ENCODE peak calls at places on chromosomes 7 and 10, in seven cellular contexts. L is IMR-90, W is A549, X is uterus, R is gastrocnemius medialis, A is prostate gland, K is body of pancreas. C is an unnamed sample.

GRCh38 chr10:86779267-86780017 is 23.0 kb downstream of the BMPR1A start:
- DNase-seq in L (peak), W (no peak), X (no peak), R (no peak), A (no peak), K (no peak), C (no peak)

GRCh38 chr7:126483972-126484371 is 768.8 kb downstream of the GRM8 start:
- DNase-seq in L (no peak), W (no peak), X (no peak), R (no peak), A (no peak), K (no peak), C (no peak)

GRCh38 chr10:58857251-58857650 is 319.2 kb upstream of the PHYHIPL start:
- DNase-seq in L (no peak), W (peak), X (no peak), R (no peak), A (no peak), K (no peak), C (no peak)

GRCh38 chr10:6751363-6751762 is 171.3 kb upstream of the PRKCQ start:
- DNase-seq in L (no peak), W (peak), X (no peak), R (no peak), A (no peak), K (no peak), C (no peak)

GRCh38 chr10:117391436-117392205 is 16.4 kb upstream of the PDZD8 start:
- DNase-seq in L (peak), W (no peak), X (no peak), R (no peak), A (peak), K (no peak), C (no peak)

GRCh38 chr7:142754681-142755575 is 5.7 kb downstream of the PRSS1 start:
- DNase-seq in L (no peak), W (no peak), X (no peak), R (no peak), A (no peak), K (no peak), C (no peak)

GRCh38 chr7:140263277-140263676 is 86.5 kb upstream of the KDM7A start:
- DNase-seq in L (no peak), W (no peak), X (no peak), R (no peak), A (no peak), K (no peak), C (no peak)

GRCh38 chr7:98051118-98051744 is 55.4 kb upstream of the LMTK2 start:
- DNase-seq in L (no peak), W (no peak), X (no peak), R (no peak), A (no peak), K (peak), C (no peak)

GRCh38 chr10:60134548-60134947 is 228.2 kb upstream of the CCDC6 start:
- DNase-seq in L (no peak), W (no peak), X (no peak), R (no peak), A (no peak), K (no peak), C (no peak)

GRCh38 chr10:33391611-33392010 is 57.1 kb upstream of the NRP1 start:
- DNase-seq in L (no peak), W (no peak), X (no peak), R (no peak), A (no peak), K (no peak), C (no peak)

GRCh38 chr10:112185959-112186358 is 2.4 kb upstream of the GPAM start:
- DNase-seq in L (no peak), W (no peak), X (no peak), R (no peak), A (no peak), K (no peak), C (peak)

GRCh38 chr10:112184379-112184778 is 814 bp upstream of the GPAM start:
- DNase-seq in L (no peak), W (no peak), X (no peak), R (no peak), A (no peak), K (no peak), C (peak)

GRCh38 chr10:112184052-112184371 is 447 bp upstream of the GPAM start:
- DNase-seq in L (no peak), W (no peak), X (no peak), R (no peak), A (no peak), K (no peak), C (no peak)

GRCh38 chr10:112182808-112183328 is 697 bp downstream of the GPAM start:
- DNase-seq in L (no peak), W (no peak), X (no peak), R (no peak), A (no peak), K (no peak), C (no peak)

GRCh38 chr10:112183329-112184051 is at the start of gene GPAM:
- DNase-seq in L (peak), W (peak), X (peak), R (peak), A (peak), K (peak), C (peak)
- TF ChIP-seq POLR2A in L (peak), W (peak), X (peak), R (peak), A (peak), K (peak), C (peak)

GRCh38 chr10:21688870-21689269 is 154.8 kb downstream of the MLLT10 start:
- DNase-seq in L (no peak), W (no peak), X (no peak), R (no peak), A (no peak), K (no peak), C (no peak)
- TF ChIP-seq POLR2A in L (no peak), W (no peak), X (no peak), R (no peak), A (no peak), K (no peak), C (no peak)

GRCh38 chr7:122902751-122903495 is 16.7 kb upstream of the CADPS2 start:
- DNase-seq in L (no peak), W (peak), X (no peak), R (no peak), A (no peak), K (no peak), C (peak)
- TF ChIP-seq POLR2A in L (no peak), W (no peak), X (no peak), R (no peak), A (no peak), K (no peak), C (no peak)

GRCh38 chr7:155000795-155001194 is 2.1 kb downstream of the PAXIP1 start:
- DNase-seq in L (no peak), W (no peak), X (no peak), R (no peak), A (no peak), K (peak), C (no peak)

GRCh38 chr7:155002411-155003214 is at the start of gene PAXIP1:
- DNase-seq in L (peak), W (peak), X (no peak), R (peak), A (peak), K (peak), C (peak)

GRCh38 chr7:155001756-155002410 is 1.0 kb downstream of the PAXIP1 start:
- DNase-seq in L (no peak), W (peak), X (no peak), R (no peak), A (no peak), K (no peak), C (peak)

GRCh38 chr7:155007947-155008346 is 5.0 kb upstream of the PAXIP1 start:
- DNase-seq in L (no peak), W (peak), X (no peak), R (no peak), A (no peak), K (no peak), C (peak)

GRCh38 chr7:155003215-155003999 is 483 bp upstream of the PAXIP1 start:
- DNase-seq in L (peak), W (peak), X (peak), R (peak), A (peak), K (peak), C (peak)
- TF ChIP-seq POLR2A in L (no peak), W (peak), X (peak), R (peak), A (peak), K (peak), C (peak)

GRCh38 chr10:490256-490655 is 199.2 kb downstream of the DIP2C start:
- DNase-seq in L (peak), W (no peak), X (peak), R (peak), A (no peak), K (no peak), C (no peak)

GRCh38 chr10:490891-491571 is 198.4 kb downstream of the DIP2C start:
- DNase-seq in L (peak), W (no peak), X (peak), R (peak), A (no peak), K (no peak), C (no peak)

GRCh38 chr10:489335-489734 is 200.1 kb downstream of the DIP2C start:
- DNase-seq in L (no peak), W (no peak), X (no peak), R (peak), A (no peak), K (no peak), C (no peak)

GRCh38 chr10:488081-488932 is 201.2 kb downstream of the DIP2C start:
- DNase-seq in L (no peak), W (no peak), X (no peak), R (no peak), A (no peak), K (no peak), C (no peak)

GRCh38 chr10:488933-489215 is 200.6 kb downstream of the DIP2C start:
- DNase-seq in L (no peak), W (no peak), X (no peak), R (no peak), A (no peak), K (no peak), C (no peak)
- TF ChIP-seq POLR2A in L (no peak), W (no peak), X (no peak), R (no peak), A (no peak), K (no peak), C (no peak)

C was measured in erythroblast.